ENCODE peak calls at places on chromosomes 4 and X, in six cellular contexts. One of them, this sample, is unnamed. For H3K4me1, the result is how much of the 10 kb centered on the place peaks cover.

GRCh38 chr4:123785515-123785914 is 388.9 kb downstream of the SPRY1 start:
- DNase-seq in upper lobe of left lung: peak
- DNase-seq in adipocyte: peak
- DNase-seq in ovary: peak
- DNase-seq in HCT116: no peak
- DNase-seq in A549: no peak
- DNase-seq in this sample: peak

GRCh38 chr4:125677665-125678307 is 363.0 kb downstream of the FAT4 start:
- DNase-seq in ovary: no peak
- DNase-seq in upper lobe of left lung: no peak
- DNase-seq in HCT116: no peak
- DNase-seq in adipocyte: peak
- DNase-seq in A549: no peak
- DNase-seq in this sample: no peak

GRCh38 chr4:129545599-129546278 is 449.8 kb downstream of the C4orf33 start:
- DNase-seq in ovary: peak
- DNase-seq in adipocyte: peak
- DNase-seq in upper lobe of left lung: peak
- DNase-seq in A549: peak
- DNase-seq in HCT116: no peak
- DNase-seq in this sample: no peak

GRCh38 chr4:138330531-138330930 is 88.4 kb upstream of the SLC7A11 start:
- DNase-seq in adipocyte: peak
- DNase-seq in A549: peak
- DNase-seq in HCT116: no peak
- DNase-seq in ovary: no peak
- DNase-seq in upper lobe of left lung: no peak
- DNase-seq in this sample: no peak

GRCh38 chrX:17638731-17639130 is 98.6 kb upstream of the SCML1 start:
- DNase-seq in A549: no peak
- DNase-seq in upper lobe of left lung: no peak
- DNase-seq in HCT116: no peak
- DNase-seq in ovary: no peak
- DNase-seq in adipocyte: no peak
- DNase-seq in this sample: no peak

GRCh38 chrX:21993265-21993664 is 38.9 kb upstream of the PHEX start:
- DNase-seq in A549: no peak
- DNase-seq in ovary: no peak
- DNase-seq in adipocyte: no peak
- DNase-seq in upper lobe of left lung: peak
- DNase-seq in HCT116: no peak
- DNase-seq in this sample: no peak

GRCh38 chrX:30935985-30936384 is 46.9 kb upstream of the TAB3 start:
- DNase-seq in A549: peak
- DNase-seq in adipocyte: peak
- DNase-seq in upper lobe of left lung: peak
- DNase-seq in HCT116: peak
- DNase-seq in ovary: no peak
- DNase-seq in this sample: peak

GRCh38 chr4:84309191-84309590 is 189.9 kb downstream of the NKX6-1 start:
- DNase-seq in adipocyte: no peak
- DNase-seq in A549: no peak
- DNase-seq in upper lobe of left lung: no peak
- DNase-seq in HCT116: no peak
- DNase-seq in ovary: no peak
- DNase-seq in this sample: no peak

GRCh38 chr4:15035152-15035551 is 32.9 kb downstream of the CPEB2 start:
- DNase-seq in A549: no peak
- DNase-seq in adipocyte: peak
- DNase-seq in ovary: no peak
- DNase-seq in upper lobe of left lung: no peak
- DNase-seq in HCT116: no peak
- DNase-seq in this sample: no peak

GRCh38 chrX:52923781-52924241 is 26.7 kb downstream of the FAM156B start:
- DNase-seq in ovary: no peak
- DNase-seq in upper lobe of left lung: peak
- DNase-seq in adipocyte: peak
- DNase-seq in HCT116: no peak
- DNase-seq in A549: peak
- DNase-seq in this sample: no peak

GRCh38 chr4:52358855-52359254 is 300.2 kb downstream of the USP46 start:
- DNase-seq in ovary: no peak
- DNase-seq in A549: no peak
- DNase-seq in adipocyte: no peak
- DNase-seq in upper lobe of left lung: no peak
- DNase-seq in HCT116: no peak
- DNase-seq in this sample: no peak

GRCh38 chr4:90234916-90235547 is 107.8 kb downstream of the CCSER1 start:
- DNase-seq in HCT116: no peak
- DNase-seq in upper lobe of left lung: no peak
- DNase-seq in adipocyte: no peak
- DNase-seq in ovary: no peak
- DNase-seq in A549: no peak
- DNase-seq in this sample: no peak

GRCh38 chr4:54032558-54033135 is 31.8 kb downstream of the CHIC2 start:
- DNase-seq in A549: no peak
- DNase-seq in ovary: no peak
- DNase-seq in HCT116: no peak
- DNase-seq in upper lobe of left lung: no peak
- DNase-seq in adipocyte: no peak
- DNase-seq in this sample: no peak

GRCh38 chrX:138128025-138128671 is 562.2 kb downstream of the ZIC3 start:
- DNase-seq in A549: peak
- DNase-seq in ovary: no peak
- DNase-seq in upper lobe of left lung: no peak
- DNase-seq in adipocyte: peak
- DNase-seq in HCT116: peak
- DNase-seq in this sample: peak

GRCh38 chr4:12924253-12924652 is 559.9 kb downstream of the RAB28 start:
- DNase-seq in upper lobe of left lung: no peak
- DNase-seq in A549: no peak
- DNase-seq in HCT116: no peak
- DNase-seq in adipocyte: no peak
- DNase-seq in ovary: no peak
- DNase-seq in this sample: no peak

GRCh38 chrX:110242371-110242770 is 75.5 kb downstream of the AMMECR1 start:
- DNase-seq in upper lobe of left lung: no peak
- DNase-seq in A549: no peak
- DNase-seq in adipocyte: no peak
- DNase-seq in ovary: no peak
- DNase-seq in HCT116: no peak
- DNase-seq in this sample: no peak

GRCh38 chr4:121192500-121192899 is 28.4 kb upstream of the TNIP3 start:
- DNase-seq in ovary: no peak
- DNase-seq in A549: peak
- DNase-seq in adipocyte: peak
- DNase-seq in upper lobe of left lung: no peak
- DNase-seq in HCT116: peak
- DNase-seq in this sample: peak

GRCh38 chrX:10484683-10485247 is 135.6 kb downstream of the MID1 start:
- DNase-seq in HCT116: no peak
- DNase-seq in A549: peak
- DNase-seq in ovary: no peak
- DNase-seq in adipocyte: no peak
- DNase-seq in upper lobe of left lung: no peak
- DNase-seq in this sample: no peak

GRCh38 chrX:23783569-23784486 is 855 bp downstream of the SAT1 start:
- DNase-seq in A549: peak
- DNase-seq in HCT116: no peak
- DNase-seq in ovary: peak
- DNase-seq in adipocyte: no peak
- DNase-seq in upper lobe of left lung: no peak
- DNase-seq in this sample: no peak

DNA sequence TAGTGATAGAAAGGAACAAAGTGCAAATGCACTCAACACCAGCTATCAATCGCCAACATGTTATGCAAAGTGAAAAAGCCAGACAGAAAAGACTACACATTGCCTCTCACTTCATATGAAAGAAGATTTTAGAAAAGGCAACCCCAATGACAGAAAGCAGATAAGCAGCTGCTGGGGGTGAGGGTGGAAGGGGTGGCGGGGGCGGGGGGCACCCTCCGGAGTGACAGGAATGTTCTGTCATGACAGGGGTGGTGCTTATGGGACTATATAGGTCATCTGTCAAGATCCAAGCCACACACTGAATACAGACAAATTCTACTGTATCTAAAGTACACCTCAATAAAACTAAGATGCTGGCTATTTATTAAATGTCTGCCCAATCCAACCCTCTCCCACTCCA is 10.7 kb downstream of the WDR1 start:
- DNase-seq in ovary: no peak
- DNase-seq in adipocyte: no peak
- DNase-seq in HCT116: no peak
- DNase-seq in A549: no peak
- DNase-seq in upper lobe of left lung: no peak
- DNase-seq in this sample: no peak
- H3K4me1 ChIP-seq in ovary: under half
- H3K4me1 ChIP-seq in adipocyte: half or more
- H3K4me1 ChIP-seq in HCT116: under half
- H3K4me1 ChIP-seq in A549: half or more
- H3K4me1 ChIP-seq in upper lobe of left lung: half or more
- H3K4me1 ChIP-seq in this sample: under half

GRCh38 chr4:146439437-146439836 is 82.3 kb downstream of the SLC10A7 start:
- DNase-seq in adipocyte: no peak
- DNase-seq in HCT116: no peak
- DNase-seq in upper lobe of left lung: no peak
- DNase-seq in ovary: no peak
- DNase-seq in A549: no peak
- DNase-seq in this sample: no peak
- H3K4me1 ChIP-seq in adipocyte: half or more
- H3K4me1 ChIP-seq in HCT116: under half
- H3K4me1 ChIP-seq in upper lobe of left lung: under half
- H3K4me1 ChIP-seq in ovary: under half
- H3K4me1 ChIP-seq in A549: under half
- H3K4me1 ChIP-seq in this sample: under half

DNA sequence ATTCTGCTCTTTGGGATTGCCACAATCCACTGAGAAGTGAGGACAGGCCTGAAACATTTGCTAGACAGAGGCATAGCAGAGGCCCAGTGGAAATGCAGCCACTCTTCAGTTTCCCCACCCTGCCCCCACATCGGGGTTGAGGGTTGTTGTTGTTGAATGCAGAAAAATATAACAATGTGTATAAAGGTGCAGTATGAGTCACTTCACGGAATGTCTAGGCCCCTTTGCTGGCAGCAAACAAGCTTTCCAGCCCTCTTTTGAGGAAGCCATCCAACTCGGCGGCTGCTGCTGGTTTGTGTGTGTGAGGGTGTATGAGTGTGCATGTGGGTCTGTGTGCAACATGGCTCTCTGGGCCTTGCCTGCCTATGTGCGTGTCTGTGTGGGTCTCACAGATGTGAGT is 8.1 kb upstream of the ELF4 start:
- DNase-seq in A549: peak
- DNase-seq in adipocyte: peak
- DNase-seq in ovary: peak
- DNase-seq in upper lobe of left lung: no peak
- DNase-seq in HCT116: no peak
- DNase-seq in this sample: no peak
- H3K4me1 ChIP-seq in A549: under half
- H3K4me1 ChIP-seq in adipocyte: under half
- H3K4me1 ChIP-seq in ovary: under half
- H3K4me1 ChIP-seq in upper lobe of left lung: under half
- H3K4me1 ChIP-seq in HCT116: under half
- H3K4me1 ChIP-seq in this sample: under half

GRCh38 chrX:12997898-12998687 is 23.2 kb downstream of the TMSB4X start:
- DNase-seq in A549: no peak
- DNase-seq in upper lobe of left lung: no peak
- DNase-seq in ovary: no peak
- DNase-seq in HCT116: no peak
- DNase-seq in adipocyte: no peak
- DNase-seq in this sample: no peak
- H3K4me1 ChIP-seq in A549: half or more
- H3K4me1 ChIP-seq in upper lobe of left lung: under half
- H3K4me1 ChIP-seq in ovary: under half
- H3K4me1 ChIP-seq in HCT116: under half
- H3K4me1 ChIP-seq in adipocyte: under half
- H3K4me1 ChIP-seq in this sample: under half

GRCh38 chr4:110610620-110610939 is 12.3 kb downstream of the PITX2 start:
- DNase-seq in HCT116: no peak
- DNase-seq in ovary: no peak
- DNase-seq in A549: no peak
- DNase-seq in upper lobe of left lung: no peak
- DNase-seq in adipocyte: no peak
- DNase-seq in this sample: no peak

GRCh38 chr4:110612631-110613269 is 10.1 kb downstream of the PITX2 start:
- DNase-seq in adipocyte: no peak
- DNase-seq in ovary: no peak
- DNase-seq in upper lobe of left lung: no peak
- DNase-seq in HCT116: no peak
- DNase-seq in A549: no peak
- DNase-seq in this sample: no peak

GRCh38 chr4:110610940-110611785 is 11.7 kb downstream of the PITX2 start:
- DNase-seq in adipocyte: no peak
- DNase-seq in HCT116: no peak
- DNase-seq in upper lobe of left lung: no peak
- DNase-seq in A549: peak
- DNase-seq in ovary: no peak
- DNase-seq in this sample: no peak

GRCh38 chr4:110613710-110614109 is 9.2 kb downstream of the PITX2 start:
- DNase-seq in ovary: no peak
- DNase-seq in HCT116: no peak
- DNase-seq in upper lobe of left lung: no peak
- DNase-seq in A549: no peak
- DNase-seq in adipocyte: no peak
- DNase-seq in this sample: no peak

GRCh38 chr4:110611968-110612447 is 10.9 kb downstream of the PITX2 start:
- DNase-seq in upper lobe of left lung: no peak
- DNase-seq in HCT116: no peak
- DNase-seq in adipocyte: no peak
- DNase-seq in A549: no peak
- DNase-seq in ovary: no peak
- DNase-seq in this sample: no peak
- H3K4me1 ChIP-seq in upper lobe of left lung: under half
- H3K4me1 ChIP-seq in HCT116: under half
- H3K4me1 ChIP-seq in adipocyte: under half
- H3K4me1 ChIP-seq in A549: under half
- H3K4me1 ChIP-seq in ovary: under half
- H3K4me1 ChIP-seq in this sample: under half

GRCh38 chr4:95539056-95539455 is 9.7 kb downstream of the UNC5C start:
- DNase-seq in adipocyte: no peak
- DNase-seq in A549: no peak
- DNase-seq in ovary: no peak
- DNase-seq in HCT116: no peak
- DNase-seq in upper lobe of left lung: no peak
- DNase-seq in this sample: no peak
- H3K4me1 ChIP-seq in adipocyte: under half
- H3K4me1 ChIP-seq in A549: under half
- H3K4me1 ChIP-seq in ovary: under half
- H3K4me1 ChIP-seq in HCT116: under half
- H3K4me1 ChIP-seq in upper lobe of left lung: under half
- H3K4me1 ChIP-seq in this sample: under half

GRCh38 chrX:65750674-65751469 is 83.4 kb downstream of the MSN start:
- DNase-seq in HCT116: no peak
- DNase-seq in adipocyte: no peak
- DNase-seq in ovary: no peak
- DNase-seq in upper lobe of left lung: peak
- DNase-seq in A549: no peak
- DNase-seq in this sample: no peak
- H3K4me1 ChIP-seq in HCT116: under half
- H3K4me1 ChIP-seq in adipocyte: under half
- H3K4me1 ChIP-seq in ovary: under half
- H3K4me1 ChIP-seq in upper lobe of left lung: under half
- H3K4me1 ChIP-seq in A549: under half
- H3K4me1 ChIP-seq in this sample: under half